ENCODE peak calls at places on chromosomes 13 and 19, in four cellular contexts. One of them, this sample, is unnamed.

GRCh38 chr19:33745297-33745696 is 51.4 kb upstream of the KCTD15 start:
- DNase-seq in activated gamma-delta T cell treated with Interleukin-2 at 50 U/mL for 16 hours: no peak
- DNase-seq in stimulated activated CD8-positive, alpha-beta memory T cell treated with anti-CD3 and anti-CD28 coated beads, Interleukin-15, amount 100 ng/mL, for 24 hours: no peak
- DNase-seq in glutamatergic neuron: no peak
- DNase-seq in this sample: no peak

GRCh38 chr19:42185281-42185680 is 32.2 kb downstream of the DEDD2 start:
- DNase-seq in glutamatergic neuron: no peak
- DNase-seq in stimulated activated CD8-positive, alpha-beta memory T cell treated with anti-CD3 and anti-CD28 coated beads, Interleukin-15, amount 100 ng/mL, for 24 hours: no peak
- DNase-seq in activated gamma-delta T cell treated with Interleukin-2 at 50 U/mL for 16 hours: no peak
- DNase-seq in this sample: no peak

GRCh38 chr19:52231154-52231565 is 38.2 kb upstream of the ZNF766 start:
- DNase-seq in activated gamma-delta T cell treated with Interleukin-2 at 50 U/mL for 16 hours: no peak
- DNase-seq in stimulated activated CD8-positive, alpha-beta memory T cell treated with anti-CD3 and anti-CD28 coated beads, Interleukin-15, amount 100 ng/mL, for 24 hours: no peak
- DNase-seq in glutamatergic neuron: no peak
- DNase-seq in this sample: no peak

GRCh38 chr19:13164370-13165090 is 14.3 kb downstream of the IER2 start:
- DNase-seq in stimulated activated CD8-positive, alpha-beta memory T cell treated with anti-CD3 and anti-CD28 coated beads, Interleukin-15, amount 100 ng/mL, for 24 hours: no peak
- DNase-seq in activated gamma-delta T cell treated with Interleukin-2 at 50 U/mL for 16 hours: peak
- DNase-seq in glutamatergic neuron: peak
- DNase-seq in this sample: peak

GRCh38 chr13:72170571-72170970 is 303.6 kb upstream of the DACH1 start:
- DNase-seq in glutamatergic neuron: no peak
- DNase-seq in activated gamma-delta T cell treated with Interleukin-2 at 50 U/mL for 16 hours: no peak
- DNase-seq in stimulated activated CD8-positive, alpha-beta memory T cell treated with anti-CD3 and anti-CD28 coated beads, Interleukin-15, amount 100 ng/mL, for 24 hours: no peak
- DNase-seq in this sample: no peak

GRCh38 chr13:100490692-100491091 is 97.9 kb downstream of the GGACT start:
- DNase-seq in activated gamma-delta T cell treated with Interleukin-2 at 50 U/mL for 16 hours: no peak
- DNase-seq in stimulated activated CD8-positive, alpha-beta memory T cell treated with anti-CD3 and anti-CD28 coated beads, Interleukin-15, amount 100 ng/mL, for 24 hours: no peak
- DNase-seq in glutamatergic neuron: no peak
- DNase-seq in this sample: no peak

GRCh38 chr19:11067356-11068113 is 21.7 kb upstream of the LDLR start:
- DNase-seq in stimulated activated CD8-positive, alpha-beta memory T cell treated with anti-CD3 and anti-CD28 coated beads, Interleukin-15, amount 100 ng/mL, for 24 hours: no peak
- DNase-seq in glutamatergic neuron: no peak
- DNase-seq in activated gamma-delta T cell treated with Interleukin-2 at 50 U/mL for 16 hours: no peak
- DNase-seq in this sample: no peak

GRCh38 chr13:80379245-80379644 is 38.3 kb upstream of the SPRY2 start:
- DNase-seq in activated gamma-delta T cell treated with Interleukin-2 at 50 U/mL for 16 hours: no peak
- DNase-seq in glutamatergic neuron: no peak
- DNase-seq in stimulated activated CD8-positive, alpha-beta memory T cell treated with anti-CD3 and anti-CD28 coated beads, Interleukin-15, amount 100 ng/mL, for 24 hours: no peak
- DNase-seq in this sample: no peak

GRCh38 chr13:52161193-52161646 is 1.8 kb upstream of the NEK3 start:
- DNase-seq in glutamatergic neuron: no peak
- DNase-seq in stimulated activated CD8-positive, alpha-beta memory T cell treated with anti-CD3 and anti-CD28 coated beads, Interleukin-15, amount 100 ng/mL, for 24 hours: no peak
- DNase-seq in activated gamma-delta T cell treated with Interleukin-2 at 50 U/mL for 16 hours: no peak
- DNase-seq in this sample: no peak